ENCODE peak calls at places on chromosomes 13 and 19, in four cellular contexts. One of them, this sample, is unnamed.

GRCh38 chr13:26433776-26434175 is 123.7 kb upstream of the WASF3 start:
- DNase-seq in H1: no peak
- DNase-seq in HCT116: no peak
- DNase-seq in K562: no peak
- DNase-seq in this sample: no peak

GRCh38 chr13:71610876-71611275 is 256.1 kb downstream of the DACH1 start:
- DNase-seq in H1: no peak
- DNase-seq in HCT116: no peak
- DNase-seq in K562: no peak
- DNase-seq in this sample: no peak

GRCh38 chr13:58324130-58324529 is 692.6 kb downstream of the PCDH17 start:
- DNase-seq in H1: no peak
- DNase-seq in HCT116: no peak
- DNase-seq in K562: no peak
- DNase-seq in this sample: no peak

GRCh38 chr13:67351114-67351513 is 121.0 kb upstream of the PCDH9 start:
- DNase-seq in H1: no peak
- DNase-seq in HCT116: no peak
- DNase-seq in K562: no peak
- DNase-seq in this sample: no peak

GRCh38 chr13:49265822-49266221 is 18.1 kb downstream of the CDADC1 start:
- DNase-seq in H1: no peak
- DNase-seq in HCT116: no peak
- DNase-seq in K562: no peak
- DNase-seq in this sample: no peak

GRCh38 chr13:110238795-110239194 is 68.2 kb downstream of the COL4A1 start:
- DNase-seq in H1: no peak
- DNase-seq in HCT116: no peak
- DNase-seq in K562: no peak
- DNase-seq in this sample: no peak

GRCh38 chr19:13913352-13913751 is 7.4 kb downstream of the CC2D1A start:
- DNase-seq in H1: no peak
- DNase-seq in HCT116: no peak
- DNase-seq in K562: no peak
- DNase-seq in this sample: no peak

GRCh38 chr19:45884682-45885555 is 1.0 kb downstream of the IRF2BP1 start:
- DNase-seq in H1: no peak
- DNase-seq in HCT116: no peak
- DNase-seq in K562: peak
- DNase-seq in this sample: no peak

GRCh38 chr13:60351326-60351725 is 45.7 kb upstream of the TDRD3 start:
- DNase-seq in H1: no peak
- DNase-seq in HCT116: no peak
- DNase-seq in K562: no peak
- DNase-seq in this sample: no peak

GRCh38 chr19:7483720-7484201 is 5.1 kb downstream of the PEX11G start:
- DNase-seq in H1: no peak
- DNase-seq in HCT116: no peak
- DNase-seq in K562: peak
- DNase-seq in this sample: no peak

GRCh38 chr13:24723206-24723605 is 40.8 kb upstream of the RNF17 start:
- DNase-seq in H1: no peak
- DNase-seq in HCT116: no peak
- DNase-seq in K562: no peak
- DNase-seq in this sample: no peak

GRCh38 chr19:53664152-53664551 is 32.4 kb downstream of the DPRX start:
- DNase-seq in H1: no peak
- DNase-seq in HCT116: no peak
- DNase-seq in K562: no peak
- DNase-seq in this sample: no peak
- TF ChIP-seq EZH2 in H1: no peak
- TF ChIP-seq EZH2 in HCT116: no peak
- TF ChIP-seq EZH2 in K562: no peak
- TF ChIP-seq EZH2 in this sample: no peak

DNA sequence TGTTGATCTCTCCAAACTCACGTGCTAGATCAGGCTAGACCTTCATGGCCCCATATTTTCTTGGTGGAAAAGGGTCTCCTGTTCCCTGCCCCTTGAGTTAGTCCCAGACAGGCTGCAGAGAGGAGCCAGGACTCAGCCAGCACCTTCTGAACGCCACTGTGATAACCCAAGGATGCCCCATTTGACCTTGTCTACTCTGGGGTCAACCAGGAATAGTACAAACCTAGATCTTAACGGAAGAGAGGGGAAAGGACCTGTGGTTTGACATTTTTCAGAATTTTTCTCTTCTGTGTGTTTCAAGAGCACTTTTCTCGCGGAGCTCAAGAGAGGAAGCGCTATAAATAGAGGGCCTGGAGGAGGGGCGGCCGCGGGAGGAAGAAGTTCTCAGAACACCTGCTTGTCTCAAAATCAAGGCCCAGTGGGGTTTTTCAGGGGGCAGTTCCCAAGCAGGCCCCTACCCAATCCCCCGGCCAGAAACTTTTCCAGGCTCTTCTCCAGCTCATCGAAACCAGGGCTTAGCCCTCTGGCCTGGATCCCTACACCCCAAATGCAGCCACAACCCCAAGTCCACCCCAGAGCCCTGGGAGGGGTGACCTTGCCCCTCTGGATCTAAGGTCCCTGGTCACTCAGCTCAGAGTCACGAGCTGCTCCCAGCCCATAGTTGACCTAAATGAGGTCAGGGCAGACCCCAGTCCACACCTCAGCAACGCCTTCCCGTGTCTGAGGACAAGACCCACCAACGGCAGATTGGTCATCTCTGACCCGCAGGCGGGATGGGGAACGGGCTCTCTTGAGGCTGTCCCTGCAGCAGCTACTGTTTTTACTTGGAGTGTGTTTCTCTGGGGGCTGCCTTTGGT is 75.6 kb upstream of the TM9SF2 start:
- DNase-seq in H1: no peak
- DNase-seq in HCT116: no peak
- DNase-seq in K562: no peak
- DNase-seq in this sample: peak
- TF ChIP-seq EGR1 in H1: no peak
- TF ChIP-seq EGR1 in HCT116: no peak
- TF ChIP-seq EGR1 in K562: no peak
- TF ChIP-seq EGR1 in this sample: no peak

DNA sequence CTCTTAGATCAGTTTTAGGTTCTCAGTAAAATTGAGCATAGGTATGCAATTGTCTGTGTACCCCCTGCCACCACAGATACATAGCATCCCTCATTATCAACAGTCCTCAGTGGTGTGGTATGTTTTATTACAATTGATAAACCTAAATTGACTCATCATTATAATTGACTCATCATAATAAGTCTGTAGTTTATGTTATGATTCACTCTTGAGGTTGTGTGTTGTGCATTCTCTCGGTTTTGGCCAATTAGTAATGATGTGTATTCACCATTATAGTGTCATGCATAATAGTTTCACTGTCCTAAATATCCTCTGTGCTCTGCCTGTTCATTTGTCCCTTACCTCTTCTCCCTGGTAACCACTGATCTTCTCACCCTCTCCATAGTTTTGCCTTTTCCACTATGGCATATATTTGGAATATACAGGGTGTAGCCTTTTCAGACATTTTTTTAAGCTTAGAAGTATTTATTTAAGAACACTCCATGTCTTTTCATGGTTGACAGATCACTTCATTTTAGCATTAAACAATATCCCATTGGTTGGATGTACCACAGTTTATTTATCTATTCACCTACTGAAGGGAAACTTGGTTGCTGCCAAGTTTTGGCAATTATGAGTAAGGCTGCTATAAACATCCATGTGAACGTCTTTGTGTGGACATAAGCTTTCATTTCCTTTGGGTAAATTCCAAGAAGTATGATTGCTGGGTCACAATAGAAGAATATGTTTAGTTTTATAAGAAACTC is 1620.6 kb upstream of the MIR17HG start:
- DNase-seq in H1: no peak
- DNase-seq in HCT116: no peak
- DNase-seq in K562: no peak
- DNase-seq in this sample: no peak
- H3K4me2 ChIP-seq in H1: no peak
- H3K4me2 ChIP-seq in HCT116: no peak
- H3K4me2 ChIP-seq in K562: no peak
- H3K4me2 ChIP-seq in this sample: no peak

GRCh38 chr13:99983401-99984133 is 2.0 kb downstream of the ZIC2 start:
- DNase-seq in H1: no peak
- DNase-seq in HCT116: no peak
- DNase-seq in K562: peak
- DNase-seq in this sample: no peak
- TF ChIP-seq EZH2 in H1: no peak
- TF ChIP-seq EZH2 in HCT116: no peak
- TF ChIP-seq EZH2 in K562: no peak
- TF ChIP-seq EZH2 in this sample: peak

DNA sequence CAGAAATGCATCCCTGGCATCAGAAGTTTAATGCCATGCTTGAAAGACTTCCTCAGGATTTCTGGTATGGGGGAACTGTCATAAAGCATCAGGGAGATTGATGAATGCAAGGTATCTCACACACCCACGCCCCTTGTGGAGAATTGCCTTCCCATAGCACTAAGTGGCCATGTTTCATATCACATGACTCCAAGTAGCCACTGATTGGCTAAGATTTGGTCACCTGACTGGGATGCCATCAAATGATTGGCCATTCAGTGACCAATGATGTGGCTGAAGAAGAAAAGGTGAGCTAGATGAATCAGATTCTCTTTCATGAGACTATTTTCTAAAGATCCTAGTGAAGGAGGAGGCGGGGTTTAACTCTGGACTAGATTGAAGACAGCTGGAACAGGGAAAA is 7.3 kb downstream of the KLK8 start:
- DNase-seq in H1: no peak
- DNase-seq in HCT116: no peak
- DNase-seq in K562: peak
- DNase-seq in this sample: peak
- TF ChIP-seq EGR1 in H1: no peak
- TF ChIP-seq EGR1 in HCT116: no peak
- TF ChIP-seq EGR1 in K562: peak
- TF ChIP-seq EGR1 in this sample: no peak

DNA sequence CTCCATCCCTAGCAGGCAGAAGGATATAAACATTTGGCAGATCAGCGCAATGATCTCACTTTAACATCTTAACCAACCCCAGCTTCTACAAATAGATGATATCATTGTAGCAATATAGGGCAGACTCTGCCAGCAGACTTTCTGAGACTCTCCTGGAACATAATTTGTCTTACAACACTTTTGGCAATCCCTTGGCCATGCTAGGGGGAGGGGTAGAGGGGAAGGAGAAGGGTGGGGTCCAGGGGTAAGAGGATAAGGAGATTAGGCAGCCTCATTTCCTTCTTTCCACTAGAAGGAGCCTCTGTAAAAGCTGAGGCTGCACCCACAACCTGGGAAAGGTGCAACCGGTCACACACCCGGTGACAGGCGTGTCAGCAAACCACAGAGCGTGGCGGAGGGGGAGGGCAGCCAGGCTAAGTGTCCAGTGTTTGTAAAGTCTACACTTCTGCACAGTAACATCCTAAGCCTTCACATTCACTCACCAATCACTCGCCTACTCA is 8.7 kb upstream of the UBAC2 start:
- DNase-seq in H1: no peak
- DNase-seq in HCT116: no peak
- DNase-seq in K562: peak
- DNase-seq in this sample: no peak
- H3K4me2 ChIP-seq in H1: no peak
- H3K4me2 ChIP-seq in HCT116: no peak
- H3K4me2 ChIP-seq in K562: no peak
- H3K4me2 ChIP-seq in this sample: no peak

DNA sequence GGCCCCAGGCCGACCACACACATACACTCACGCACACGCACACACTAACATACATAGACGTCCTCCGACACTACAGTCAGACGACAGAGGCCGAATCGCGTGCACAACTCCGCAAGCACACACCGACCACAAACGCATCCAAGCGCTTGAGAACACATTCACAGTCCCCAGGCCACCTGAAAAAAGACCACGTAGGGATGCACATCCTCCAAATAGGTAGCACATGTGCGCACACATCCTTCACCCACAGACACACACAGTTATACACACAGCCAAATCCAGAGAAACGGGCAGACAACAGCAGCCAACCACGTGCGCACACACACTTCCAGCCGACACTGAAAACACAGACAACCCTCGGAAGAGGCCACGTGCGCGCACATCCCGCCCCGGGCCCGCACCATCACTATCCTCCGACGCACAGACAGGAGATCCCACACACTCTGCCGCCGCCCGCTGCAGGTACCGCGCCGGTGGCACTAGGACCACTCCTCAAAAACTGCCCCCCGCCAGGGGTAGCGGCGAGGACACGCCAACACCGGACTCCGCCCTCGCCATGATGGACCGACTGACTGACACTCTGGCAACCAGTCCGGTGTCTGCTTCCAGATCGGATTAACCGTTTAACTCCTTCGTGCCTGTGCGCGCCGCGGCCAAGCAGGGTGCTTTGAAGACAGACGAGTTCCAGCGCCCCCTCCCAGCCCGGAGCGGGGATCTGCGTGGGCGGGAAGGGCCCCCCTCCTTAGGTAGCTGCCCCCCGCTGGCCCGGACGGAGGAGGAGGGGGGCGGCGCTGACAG is 493 bp upstream of the PDE4A start:
- DNase-seq in H1: peak
- DNase-seq in HCT116: peak
- DNase-seq in K562: peak
- DNase-seq in this sample: no peak
- TF ChIP-seq EZH2 in H1: peak
- TF ChIP-seq EZH2 in HCT116: no peak
- TF ChIP-seq EZH2 in K562: no peak
- TF ChIP-seq EZH2 in this sample: peak